ENCODE peak calls at places on chromosomes 2 and 18, in seven cellular contexts. One of them, this sample, is unnamed. For H3K4me1, the result is how much of the 10 kb centered on the place peaks cover.

GRCh38 chr18:49988101-49988500 is 174.8 kb upstream of the ACAA2 start:
- DNase-seq in Panc1: no peak
- DNase-seq in sigmoid colon: no peak
- DNase-seq in GM23248: no peak
- DNase-seq in ovary: no peak
- DNase-seq in uterus: no peak
- DNase-seq in CD4-positive, alpha-beta memory T cell: no peak
- DNase-seq in this sample: no peak

GRCh38 chr2:145106293-145106692 is 586.4 kb upstream of the ZEB2 start:
- DNase-seq in Panc1: no peak
- DNase-seq in sigmoid colon: no peak
- DNase-seq in GM23248: no peak
- DNase-seq in ovary: no peak
- DNase-seq in uterus: no peak
- DNase-seq in CD4-positive, alpha-beta memory T cell: no peak
- DNase-seq in this sample: no peak

GRCh38 chr2:160375037-160375436 is 118.6 kb downstream of the RBMS1 start:
- DNase-seq in Panc1: no peak
- DNase-seq in sigmoid colon: no peak
- DNase-seq in GM23248: peak
- DNase-seq in ovary: no peak
- DNase-seq in uterus: no peak
- DNase-seq in CD4-positive, alpha-beta memory T cell: no peak
- DNase-seq in this sample: no peak

GRCh38 chr2:176768185-176768584 is 444.4 kb upstream of the HNRNPA3 start:
- DNase-seq in Panc1: no peak
- DNase-seq in sigmoid colon: no peak
- DNase-seq in GM23248: no peak
- DNase-seq in ovary: no peak
- DNase-seq in uterus: no peak
- DNase-seq in CD4-positive, alpha-beta memory T cell: no peak
- DNase-seq in this sample: no peak

GRCh38 chr2:145022671-145023330 is 502.9 kb upstream of the ZEB2 start:
- DNase-seq in Panc1: no peak
- DNase-seq in sigmoid colon: no peak
- DNase-seq in GM23248: peak
- DNase-seq in ovary: no peak
- DNase-seq in uterus: no peak
- DNase-seq in CD4-positive, alpha-beta memory T cell: no peak
- DNase-seq in this sample: no peak

GRCh38 chr2:230913812-230914211 is 11.2 kb downstream of the GPR55 start:
- DNase-seq in Panc1: no peak
- DNase-seq in sigmoid colon: peak
- DNase-seq in GM23248: no peak
- DNase-seq in ovary: no peak
- DNase-seq in uterus: no peak
- DNase-seq in CD4-positive, alpha-beta memory T cell: no peak
- DNase-seq in this sample: no peak

GRCh38 chr2:159828736-159829135 is 30.7 kb upstream of the CD302 start:
- DNase-seq in Panc1: no peak
- DNase-seq in sigmoid colon: no peak
- DNase-seq in GM23248: no peak
- DNase-seq in ovary: no peak
- DNase-seq in uterus: no peak
- DNase-seq in CD4-positive, alpha-beta memory T cell: no peak
- DNase-seq in this sample: no peak

GRCh38 chr2:234251326-234252271 is 201.1 kb downstream of the SPP2 start:
- DNase-seq in Panc1: no peak
- DNase-seq in sigmoid colon: peak
- DNase-seq in GM23248: peak
- DNase-seq in ovary: no peak
- DNase-seq in uterus: no peak
- DNase-seq in CD4-positive, alpha-beta memory T cell: no peak
- DNase-seq in this sample: no peak

GRCh38 chr18:45059695-45060094 is 379.0 kb downstream of the SETBP1 start:
- DNase-seq in Panc1: no peak
- DNase-seq in sigmoid colon: no peak
- DNase-seq in GM23248: peak
- DNase-seq in ovary: no peak
- DNase-seq in uterus: no peak
- DNase-seq in CD4-positive, alpha-beta memory T cell: no peak
- DNase-seq in this sample: no peak

GRCh38 chr18:61448316-61448715 is 115.1 kb downstream of the CDH20 start:
- DNase-seq in Panc1: no peak
- DNase-seq in sigmoid colon: no peak
- DNase-seq in GM23248: no peak
- DNase-seq in ovary: no peak
- DNase-seq in uterus: no peak
- DNase-seq in CD4-positive, alpha-beta memory T cell: no peak
- DNase-seq in this sample: no peak

GRCh38 chr2:96105152-96105915 is 11.0 kb downstream of the ADRA2B start:
- DNase-seq in Panc1: no peak
- DNase-seq in sigmoid colon: no peak
- DNase-seq in GM23248: no peak
- DNase-seq in ovary: no peak
- DNase-seq in uterus: no peak
- DNase-seq in CD4-positive, alpha-beta memory T cell: no peak
- DNase-seq in this sample: no peak

GRCh38 chr2:7515327-7515726 is 598.1 kb downstream of the RNF144A start:
- DNase-seq in Panc1: no peak
- DNase-seq in sigmoid colon: no peak
- DNase-seq in GM23248: no peak
- DNase-seq in ovary: no peak
- DNase-seq in uterus: no peak
- DNase-seq in CD4-positive, alpha-beta memory T cell: no peak
- DNase-seq in this sample: no peak

GRCh38 chr2:144324446-144325045 is 195.4 kb downstream of the ZEB2 start:
- DNase-seq in Panc1: no peak
- DNase-seq in sigmoid colon: no peak
- DNase-seq in GM23248: no peak
- DNase-seq in ovary: no peak
- DNase-seq in uterus: no peak
- DNase-seq in CD4-positive, alpha-beta memory T cell: no peak
- DNase-seq in this sample: no peak

GRCh38 chr2:18762667-18763066 is 173.3 kb upstream of the NT5C1B start:
- DNase-seq in Panc1: no peak
- DNase-seq in sigmoid colon: no peak
- DNase-seq in GM23248: no peak
- DNase-seq in ovary: no peak
- DNase-seq in uterus: no peak
- DNase-seq in CD4-positive, alpha-beta memory T cell: no peak
- DNase-seq in this sample: no peak
- H3K4me3 ChIP-seq in Panc1: no peak
- H3K4me3 ChIP-seq in sigmoid colon: no peak
- H3K4me3 ChIP-seq in GM23248: no peak
- H3K4me3 ChIP-seq in ovary: no peak
- H3K4me3 ChIP-seq in uterus: no peak
- H3K4me3 ChIP-seq in CD4-positive, alpha-beta memory T cell: no peak
- H3K4me3 ChIP-seq in this sample: no peak

DNA sequence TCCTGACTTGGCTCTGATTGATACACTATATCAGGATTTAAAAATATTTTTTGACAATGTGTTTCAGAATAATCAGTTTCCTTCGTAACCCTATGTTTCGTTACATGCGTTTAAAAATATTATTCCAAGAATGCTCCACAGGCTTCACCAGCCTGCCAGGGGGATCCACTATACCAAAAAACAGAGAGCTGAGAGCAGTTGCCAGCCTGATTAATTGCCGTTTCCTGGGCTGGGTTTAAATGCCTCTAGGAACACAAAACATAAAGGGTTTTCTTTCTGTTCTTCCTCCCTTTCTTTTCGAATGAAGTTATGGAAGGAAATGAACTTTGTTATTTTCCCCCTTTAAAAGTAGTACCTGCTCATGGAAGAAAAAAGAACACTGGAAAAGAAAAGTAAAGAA is 47.9 kb downstream of the LRRFIP1 start:
- DNase-seq in Panc1: no peak
- DNase-seq in sigmoid colon: no peak
- DNase-seq in GM23248: no peak
- DNase-seq in ovary: no peak
- DNase-seq in uterus: no peak
- DNase-seq in CD4-positive, alpha-beta memory T cell: no peak
- DNase-seq in this sample: no peak
- H3K4me1 ChIP-seq in Panc1: under half
- H3K4me1 ChIP-seq in sigmoid colon: half or more
- H3K4me1 ChIP-seq in GM23248: under half
- H3K4me1 ChIP-seq in ovary: under half
- H3K4me1 ChIP-seq in uterus: under half
- H3K4me1 ChIP-seq in CD4-positive, alpha-beta memory T cell: under half
- H3K4me1 ChIP-seq in this sample: under half

GRCh38 chr2:3302751-3303582 is 74.7 kb downstream of the EIPR1 start:
- DNase-seq in Panc1: no peak
- DNase-seq in sigmoid colon: no peak
- DNase-seq in GM23248: no peak
- DNase-seq in ovary: no peak
- DNase-seq in uterus: no peak
- DNase-seq in CD4-positive, alpha-beta memory T cell: no peak
- DNase-seq in this sample: no peak
- H3K4me3 ChIP-seq in Panc1: peak
- H3K4me3 ChIP-seq in sigmoid colon: peak
- H3K4me3 ChIP-seq in GM23248: peak
- H3K4me3 ChIP-seq in ovary: no peak
- H3K4me3 ChIP-seq in uterus: no peak
- H3K4me3 ChIP-seq in CD4-positive, alpha-beta memory T cell: no peak
- H3K4me3 ChIP-seq in this sample: peak

GRCh38 chr2:27198627-27199026 is 13.2 kb upstream of the ATRAID start:
- DNase-seq in Panc1: no peak
- DNase-seq in sigmoid colon: no peak
- DNase-seq in GM23248: no peak
- DNase-seq in ovary: no peak
- DNase-seq in uterus: no peak
- DNase-seq in CD4-positive, alpha-beta memory T cell: no peak
- DNase-seq in this sample: no peak
- H3K4me1 ChIP-seq in Panc1: under half
- H3K4me1 ChIP-seq in sigmoid colon: under half
- H3K4me1 ChIP-seq in GM23248: under half
- H3K4me1 ChIP-seq in ovary: under half
- H3K4me1 ChIP-seq in uterus: under half
- H3K4me1 ChIP-seq in CD4-positive, alpha-beta memory T cell: under half
- H3K4me1 ChIP-seq in this sample: under half

GRCh38 chr2:54561010-54561409 is 104.9 kb downstream of the SPTBN1 start:
- DNase-seq in Panc1: no peak
- DNase-seq in sigmoid colon: no peak
- DNase-seq in GM23248: no peak
- DNase-seq in ovary: no peak
- DNase-seq in uterus: no peak
- DNase-seq in CD4-positive, alpha-beta memory T cell: no peak
- DNase-seq in this sample: no peak
- H3K4me3 ChIP-seq in Panc1: peak
- H3K4me3 ChIP-seq in sigmoid colon: no peak
- H3K4me3 ChIP-seq in GM23248: peak
- H3K4me3 ChIP-seq in ovary: no peak
- H3K4me3 ChIP-seq in uterus: no peak
- H3K4me3 ChIP-seq in CD4-positive, alpha-beta memory T cell: peak
- H3K4me3 ChIP-seq in this sample: peak

DNA sequence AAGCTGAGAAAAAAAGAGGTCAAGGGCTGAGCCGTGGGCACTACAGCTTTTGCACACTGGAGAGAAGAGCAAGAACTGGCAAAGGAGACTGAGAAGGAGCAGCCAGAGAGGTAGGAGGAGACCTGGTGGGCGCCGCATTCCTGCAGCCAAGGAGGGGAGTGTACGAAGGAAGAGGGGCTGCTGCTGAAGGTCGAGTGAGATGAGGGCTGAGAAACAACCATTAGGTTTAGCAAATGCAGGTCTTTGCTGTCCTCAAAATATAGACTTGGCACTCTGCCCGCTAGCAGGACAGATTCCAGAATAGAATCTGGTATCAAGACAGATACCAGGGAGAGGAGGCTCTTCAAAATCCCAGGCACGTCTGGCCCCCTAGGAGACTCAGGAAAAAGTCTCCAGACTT is 83.0 kb downstream of the TGOLN2 start:
- DNase-seq in Panc1: no peak
- DNase-seq in sigmoid colon: no peak
- DNase-seq in GM23248: no peak
- DNase-seq in ovary: no peak
- DNase-seq in uterus: no peak
- DNase-seq in CD4-positive, alpha-beta memory T cell: no peak
- DNase-seq in this sample: no peak
- H3K4me1 ChIP-seq in Panc1: half or more
- H3K4me1 ChIP-seq in sigmoid colon: half or more
- H3K4me1 ChIP-seq in GM23248: under half
- H3K4me1 ChIP-seq in ovary: under half
- H3K4me1 ChIP-seq in uterus: under half
- H3K4me1 ChIP-seq in CD4-positive, alpha-beta memory T cell: under half
- H3K4me1 ChIP-seq in this sample: under half

GRCh38 chr2:130967020-130967495 is 126.2 kb downstream of the FAM168B start:
- DNase-seq in Panc1: no peak
- DNase-seq in sigmoid colon: no peak
- DNase-seq in GM23248: no peak
- DNase-seq in ovary: no peak
- DNase-seq in uterus: no peak
- DNase-seq in CD4-positive, alpha-beta memory T cell: no peak
- DNase-seq in this sample: no peak

GRCh38 chr2:130964931-130965330 is 128.2 kb downstream of the ARHGEF4 start:
- DNase-seq in Panc1: no peak
- DNase-seq in sigmoid colon: no peak
- DNase-seq in GM23248: no peak
- DNase-seq in ovary: no peak
- DNase-seq in uterus: no peak
- DNase-seq in CD4-positive, alpha-beta memory T cell: no peak
- DNase-seq in this sample: no peak

GRCh38 chr2:130963058-130963848 is 126.5 kb downstream of the ARHGEF4 start:
- DNase-seq in Panc1: no peak
- DNase-seq in sigmoid colon: no peak
- DNase-seq in GM23248: no peak
- DNase-seq in ovary: no peak
- DNase-seq in uterus: no peak
- DNase-seq in CD4-positive, alpha-beta memory T cell: no peak
- DNase-seq in this sample: no peak

GRCh38 chr2:130966149-130967019 is 126.9 kb downstream of the FAM168B start:
- DNase-seq in Panc1: no peak
- DNase-seq in sigmoid colon: no peak
- DNase-seq in GM23248: no peak
- DNase-seq in ovary: no peak
- DNase-seq in uterus: no peak
- DNase-seq in CD4-positive, alpha-beta memory T cell: no peak
- DNase-seq in this sample: no peak

DNA sequence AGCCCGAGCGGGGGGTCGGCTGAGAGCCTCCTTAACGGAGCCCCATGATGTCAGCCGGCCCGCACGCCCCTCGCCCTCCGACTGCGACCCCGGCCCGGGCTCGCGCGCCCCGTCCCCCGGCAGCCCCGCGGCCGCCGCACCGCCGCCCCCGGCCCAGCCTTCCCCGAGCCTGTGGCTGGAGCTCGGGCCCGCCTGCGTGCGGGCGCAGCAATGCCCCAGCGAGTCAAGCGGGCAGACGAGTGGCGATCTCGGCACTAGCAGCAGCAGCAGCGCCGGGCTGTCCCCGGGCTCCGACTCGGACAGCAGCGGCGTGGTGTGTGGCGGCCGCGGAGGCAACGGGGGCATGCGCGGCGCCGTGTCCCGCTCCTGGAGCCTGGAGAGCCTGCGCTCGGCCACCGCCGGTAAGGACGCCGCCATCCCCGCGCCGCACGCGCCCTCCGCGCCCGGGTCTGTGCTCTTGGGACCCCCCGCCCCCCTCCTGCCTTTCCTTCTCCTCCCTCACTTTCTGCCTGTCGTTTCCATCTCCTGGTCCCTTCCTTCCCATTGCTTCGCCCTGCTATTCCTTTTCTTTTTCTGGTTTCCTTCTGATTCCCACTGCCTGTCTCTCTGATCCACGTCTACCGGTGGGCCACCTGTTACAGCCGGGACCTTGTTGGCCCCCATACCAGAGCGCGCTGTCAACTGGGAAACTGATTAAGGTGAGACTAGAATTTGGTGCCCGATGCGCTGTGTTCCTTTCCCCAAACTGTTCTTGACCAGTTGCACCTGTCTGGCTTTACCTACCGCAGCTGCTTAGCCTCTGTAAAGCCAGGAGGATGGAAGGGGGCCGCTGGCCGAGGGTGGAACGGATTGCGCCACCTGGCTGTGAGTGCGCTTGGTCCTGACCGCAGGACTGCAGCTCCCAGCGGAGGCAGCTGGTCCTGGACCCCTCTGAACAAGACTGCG is 127.4 kb downstream of the ARHGEF4 start:
- DNase-seq in Panc1: no peak
- DNase-seq in sigmoid colon: no peak
- DNase-seq in GM23248: peak
- DNase-seq in ovary: no peak
- DNase-seq in uterus: no peak
- DNase-seq in CD4-positive, alpha-beta memory T cell: no peak
- DNase-seq in this sample: no peak
- H3K4me3 ChIP-seq in Panc1: no peak
- H3K4me3 ChIP-seq in sigmoid colon: peak
- H3K4me3 ChIP-seq in GM23248: no peak
- H3K4me3 ChIP-seq in ovary: no peak
- H3K4me3 ChIP-seq in uterus: no peak
- H3K4me3 ChIP-seq in CD4-positive, alpha-beta memory T cell: no peak
- H3K4me3 ChIP-seq in this sample: no peak

This sample was measured in CD4-positive, CD25-positive, alpha-beta regulatory T cell.